ENCODE peak calls at places on chromosomes 6 and 20, in six cellular contexts. Y is A549, E is upper lobe of left lung, D is heart left ventricle, I is sigmoid colon, M is IMR-90. T is an unnamed sample.
A peak's percentile ranks its signal among the peaks of the same experiment; 100 is the strongest.

GRCh38 chr6:89763550-89763949 is 56.0 kb downstream of the MDN1 start:
- DNase-seq in I (no peak), M (peak; percentile 68), E (no peak), Y (no peak), D (no peak), T (no peak)

GRCh38 chr6:4776967-4777925 is 1.0 kb downstream of the CDYL start:
- DNase-seq in E (no peak), Y (peak; percentile 26), M (peak; percentile 39), I (no peak), D (no peak), T (no peak)

GRCh38 chr6:88246654-88247053 is 80.5 kb upstream of the CNR1 start:
- DNase-seq in M (no peak), D (no peak), Y (no peak), I (no peak), E (no peak), T (no peak)

GRCh38 chr6:151257984-151258445 is 18.2 kb downstream of the AKAP12 start:
- DNase-seq in Y (no peak), D (no peak), M (peak; percentile 52), I (no peak), E (no peak), T (no peak)

GRCh38 chr20:46134716-46135115 is 16.6 kb downstream of the CD40 start:
- DNase-seq in M (no peak), Y (no peak), I (no peak), E (no peak), D (no peak), T (no peak)

GRCh38 chr6:161305860-161306259 is 32.0 kb upstream of the AGPAT4 start:
- DNase-seq in D (no peak), Y (no peak), I (no peak), M (no peak), E (no peak), T (no peak)

GRCh38 chr20:8721098-8721497 is 347.8 kb upstream of the PLCB4 start:
- DNase-seq in M (peak; percentile 67), Y (peak; percentile 64), E (no peak), D (peak; percentile 38), I (peak; percentile 73), T (no peak)

GRCh38 chr20:4814696-4815252 is 93.1 kb downstream of the PRND start:
- DNase-seq in M (no peak), I (no peak), Y (no peak), D (no peak), E (no peak), T (no peak)

GRCh38 chr6:161417712-161418457 is 144.0 kb upstream of the AGPAT4 start:
- DNase-seq in Y (peak; percentile 45), I (peak; percentile 70), E (peak; percentile 56), D (peak; percentile 74), M (peak; percentile 85), T (no peak)

GRCh38 chr20:22411568-22412450 is 172.6 kb downstream of the FOXA2 start:
- DNase-seq in D (no peak), I (peak; percentile 69), M (no peak), Y (peak; percentile 99), E (no peak), T (no peak)

GRCh38 chr6:130178692-130179091 is 44.1 kb downstream of the SAMD3 start:
- DNase-seq in M (peak; percentile 97), Y (peak; percentile 21), E (no peak), I (no peak), D (no peak), T (no peak)

GRCh38 chr6:12594541-12594893 is 122.0 kb upstream of the PHACTR1 start:
- DNase-seq in Y (no peak), M (no peak), D (no peak), I (no peak), E (no peak), T (no peak)

GRCh38 chr6:45650527-45651135 is 272.9 kb upstream of the SUPT3H start:
- DNase-seq in I (no peak), M (peak; percentile 94), E (no peak), D (no peak), Y (peak; percentile 60), T (no peak)

GRCh38 chr20:41265931-41266330 is 51.6 kb downstream of the ZHX3 start:
- DNase-seq in Y (no peak), I (no peak), D (no peak), E (no peak), M (no peak), T (no peak)
- H3K4me3 ChIP-seq in Y (no peak overlapping the region), I (no peak overlapping the region), D (no peak overlapping the region), E (no peak overlapping the region), M (no peak overlapping the region), T (no peak overlapping the region)

GRCh38 chr6:26537160-26537845 is 863 bp upstream of the HMGN4 start:
- DNase-seq in Y (peak; percentile 97), E (peak; percentile 89), M (peak; percentile 96), D (peak; percentile 85), I (peak; percentile 97), T (no peak)
- TF ChIP-seq POLR2A in Y (no peak), E (peak; percentile 18), M (no peak), D (no peak), I (no peak), T (no peak)

GRCh38 chr20:48841196-48841860 is 13.5 kb upstream of the PREX1 start:
- DNase-seq in Y (no peak), D (no peak), M (no peak), E (no peak), I (no peak), T (no peak)

GRCh38 chr20:48835390-48835789 is 7.6 kb upstream of the PREX1 start:
- DNase-seq in D (no peak), Y (no peak), I (no peak), E (no peak), M (no peak), T (no peak)

GRCh38 chr20:48841861-48842529 is 14.2 kb upstream of the PREX1 start:
- DNase-seq in Y (peak; percentile 84), M (peak; percentile 82), D (no peak), E (no peak), I (no peak), T (no peak)

GRCh38 chr20:48839518-48839917 is 11.7 kb upstream of the PREX1 start:
- DNase-seq in Y (no peak), E (no peak), D (no peak), M (no peak), I (no peak), T (no peak)

DNA sequence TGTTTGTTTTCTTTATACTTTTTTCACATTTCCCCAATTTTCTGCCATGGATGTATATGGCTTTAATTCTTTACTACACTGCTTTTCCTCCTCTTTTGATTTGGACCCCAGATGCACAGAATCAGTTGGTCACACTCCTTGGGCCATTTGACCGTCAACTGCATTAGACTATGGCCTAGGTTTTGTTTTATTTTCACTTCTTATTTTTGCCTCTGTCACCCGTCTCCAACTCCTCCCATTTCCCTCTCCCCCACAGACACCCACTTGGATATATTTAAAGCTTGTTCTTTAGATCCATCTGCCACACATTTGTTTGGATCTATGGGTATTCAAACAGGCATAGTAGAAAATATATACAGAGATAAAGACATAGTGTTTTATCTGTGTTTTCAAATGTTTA is 11.3 kb upstream of the PREX1 start:
- DNase-seq in Y (no peak), I (no peak), D (no peak), M (no peak), E (no peak), T (no peak)
- H3K4me3 ChIP-seq in Y (no peak overlapping the region), I (no peak overlapping the region), D (no peak overlapping the region), M (no peak overlapping the region), E (no peak overlapping the region), T (no peak overlapping the region)

GRCh38 chr6:114138577-114139248 is 167.8 kb upstream of the HDAC2 start:
- DNase-seq in Y (no peak), I (no peak), E (no peak), M (no peak), D (no peak), T (no peak)

GRCh38 chr6:114135348-114136002 is 164.5 kb upstream of the HDAC2 start:
- DNase-seq in I (no peak), M (no peak), D (no peak), Y (no peak), E (no peak), T (no peak)

GRCh38 chr6:114131943-114132342 is 161.0 kb upstream of the HDAC2 start:
- DNase-seq in E (no peak), Y (no peak), I (no peak), D (no peak), M (no peak), T (no peak)

GRCh38 chr6:114133816-114134215 is 162.9 kb upstream of the HDAC2 start:
- DNase-seq in I (no peak), Y (no peak), D (no peak), M (no peak), E (no peak), T (no peak)
- TF ChIP-seq POLR2A in I (no peak), Y (no peak), D (no peak), M (no peak), E (no peak), T (no peak)

GRCh38 chr20:42186337-42186736 is 568.2 kb upstream of the CHD6 start:
- DNase-seq in E (no peak), D (no peak), Y (no peak), I (no peak), M (no peak), T (no peak)

GRCh38 chr20:42181064-42181463 is 562.9 kb upstream of the CHD6 start:
- DNase-seq in Y (no peak), E (no peak), D (no peak), I (no peak), M (no peak), T (no peak)

GRCh38 chr20:42179768-42180167 is 561.6 kb upstream of the CHD6 start:
- DNase-seq in E (no peak), M (no peak), I (no peak), Y (peak; percentile 8), D (no peak), T (no peak)

DNA sequence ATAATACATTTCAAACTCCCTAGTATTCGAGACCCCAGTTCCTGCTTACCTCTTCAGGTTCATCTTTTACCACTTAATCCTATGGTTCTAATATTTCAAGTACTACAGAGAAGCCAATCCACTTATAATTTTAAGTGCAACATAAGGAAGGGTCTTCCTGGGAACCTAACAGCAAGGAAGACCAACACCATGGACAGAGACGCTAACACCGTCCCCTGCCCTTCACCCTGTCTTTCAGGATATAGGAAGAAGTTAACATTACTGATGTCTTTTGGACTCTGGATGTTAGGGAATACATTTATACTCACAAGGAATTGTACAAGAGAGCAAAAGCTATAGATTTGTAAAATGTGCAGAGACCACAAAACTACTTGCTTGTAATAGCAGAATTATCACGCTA is 565.0 kb upstream of the CHD6 start:
- DNase-seq in Y (no peak), E (no peak), I (no peak), M (no peak), D (no peak), T (no peak)
- H3K4me3 ChIP-seq in Y (no peak overlapping the region), E (no peak overlapping the region), I (no peak overlapping the region), M (no peak overlapping the region), D (no peak overlapping the region), T (no peak overlapping the region)

DNA sequence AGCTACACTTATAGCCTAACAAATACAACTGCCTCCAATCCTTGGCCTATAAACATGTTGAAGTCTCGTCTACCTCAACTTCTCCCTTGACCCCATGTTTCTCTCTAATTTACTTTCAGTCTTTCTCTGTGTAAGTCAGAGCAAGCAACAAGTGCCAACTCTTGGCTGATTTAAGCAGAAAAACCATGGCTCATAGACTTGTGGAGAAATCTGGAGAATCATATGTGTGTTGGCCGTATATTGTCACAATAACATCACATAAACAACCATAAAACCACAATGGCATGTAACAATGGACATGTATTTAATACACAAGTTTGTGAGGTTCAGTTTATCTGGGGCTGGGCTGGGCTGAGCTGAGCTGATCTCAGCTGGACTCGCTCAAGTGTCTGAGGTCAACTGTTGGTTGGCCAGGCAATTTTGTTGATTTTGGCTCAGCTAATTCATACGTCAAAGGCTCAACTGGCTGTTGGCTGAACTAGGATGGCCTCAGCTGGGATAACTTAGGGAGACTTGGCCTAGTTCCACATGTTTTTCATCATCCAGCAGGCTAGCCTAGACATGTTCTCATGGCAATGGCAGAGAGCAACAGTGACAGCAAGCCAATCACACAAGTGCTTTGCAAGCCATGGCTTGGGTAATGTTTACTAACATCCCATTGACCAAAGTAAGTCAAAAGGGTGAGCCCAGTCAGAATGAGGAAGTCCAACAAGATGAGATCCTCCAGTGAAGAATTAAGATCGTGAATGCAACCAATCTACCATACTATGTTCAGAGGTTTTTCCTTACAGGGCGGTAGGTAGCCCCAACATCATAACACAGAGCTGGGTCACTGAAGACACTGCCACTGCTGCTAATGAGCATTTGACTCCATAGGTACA is 12.9 kb upstream of the TBC1D22B start:
- DNase-seq in Y (peak; percentile 97), M (peak; percentile 100), E (no peak), D (peak; percentile 90), I (peak; percentile 94), T (no peak)
- TF ChIP-seq POLR2A in Y (no peak), M (peak; percentile 66), E (no peak), D (no peak), I (no peak), T (no peak)

T was measured in vagina.